ENCODE peak calls at places on chromosomes 16 and 17, in six cellular contexts. One of them, this sample, is unnamed.

GRCh38 chr16:66036162-66036561 is 330.3 kb upstream of the CDH5 start:
- DNase-seq in activated CD4-positive, alpha-beta T cell treated with anti-CD3 and anti-CD28 coated beads for 36 hours: no peak
- DNase-seq in amygdala: no peak
- DNase-seq in choroid plexus epithelial cell: no peak
- DNase-seq in ELR: peak; percentile 23
- DNase-seq in neuronal stem cell: no peak
- DNase-seq in this sample: no peak

GRCh38 chr16:63890072-63890471 is 1231.8 kb downstream of the CDH11 start:
- DNase-seq in choroid plexus epithelial cell: peak; percentile 33
- DNase-seq in neuronal stem cell: no peak
- DNase-seq in activated CD4-positive, alpha-beta T cell treated with anti-CD3 and anti-CD28 coated beads for 36 hours: no peak
- DNase-seq in ELR: no peak
- DNase-seq in amygdala: no peak
- DNase-seq in this sample: no peak

GRCh38 chr16:50193594-50193993 is 40.5 kb downstream of the TENT4B start:
- DNase-seq in neuronal stem cell: no peak
- DNase-seq in activated CD4-positive, alpha-beta T cell treated with anti-CD3 and anti-CD28 coated beads for 36 hours: no peak
- DNase-seq in choroid plexus epithelial cell: no peak
- DNase-seq in amygdala: no peak
- DNase-seq in ELR: peak; percentile 58
- DNase-seq in this sample: no peak

GRCh38 chr16:54447606-54448440 is 161.2 kb upstream of the IRX3 start:
- DNase-seq in choroid plexus epithelial cell: peak; percentile 73
- DNase-seq in amygdala: no peak
- DNase-seq in activated CD4-positive, alpha-beta T cell treated with anti-CD3 and anti-CD28 coated beads for 36 hours: peak; percentile 26
- DNase-seq in ELR: peak; percentile 93
- DNase-seq in neuronal stem cell: no peak
- DNase-seq in this sample: no peak

GRCh38 chr16:716250-716607 is 1.3 kb downstream of the METRN start:
- DNase-seq in activated CD4-positive, alpha-beta T cell treated with anti-CD3 and anti-CD28 coated beads for 36 hours: no peak
- DNase-seq in neuronal stem cell: peak; percentile 84
- DNase-seq in ELR: peak; percentile 35
- DNase-seq in choroid plexus epithelial cell: peak; percentile 68
- DNase-seq in amygdala: peak; percentile 78
- DNase-seq in this sample: peak; percentile 57

GRCh38 chr16:57591870-57592485 is 36.5 kb upstream of the ADGRG1 start:
- DNase-seq in amygdala: no peak
- DNase-seq in neuronal stem cell: no peak
- DNase-seq in choroid plexus epithelial cell: no peak
- DNase-seq in activated CD4-positive, alpha-beta T cell treated with anti-CD3 and anti-CD28 coated beads for 36 hours: no peak
- DNase-seq in ELR: no peak
- DNase-seq in this sample: no peak

GRCh38 chr17:78019367-78019975 is 61.0 kb downstream of the TNRC6C start:
- DNase-seq in amygdala: no peak
- DNase-seq in ELR: peak; percentile 67
- DNase-seq in choroid plexus epithelial cell: peak; percentile 71
- DNase-seq in activated CD4-positive, alpha-beta T cell treated with anti-CD3 and anti-CD28 coated beads for 36 hours: no peak
- DNase-seq in neuronal stem cell: no peak
- DNase-seq in this sample: no peak

GRCh38 chr17:48553190-48553547 is 8.3 kb upstream of the HOXB2 start:
- DNase-seq in activated CD4-positive, alpha-beta T cell treated with anti-CD3 and anti-CD28 coated beads for 36 hours: no peak
- DNase-seq in ELR: no peak
- DNase-seq in neuronal stem cell: no peak
- DNase-seq in amygdala: no peak
- DNase-seq in choroid plexus epithelial cell: no peak
- DNase-seq in this sample: no peak

GRCh38 chr17:66906321-66907278 is 57.9 kb upstream of the CACNG4 start:
- DNase-seq in neuronal stem cell: peak; percentile 48
- DNase-seq in choroid plexus epithelial cell: peak; percentile 89
- DNase-seq in activated CD4-positive, alpha-beta T cell treated with anti-CD3 and anti-CD28 coated beads for 36 hours: peak; percentile 86
- DNase-seq in ELR: peak; percentile 87
- DNase-seq in amygdala: peak; percentile 39
- DNase-seq in this sample: peak; percentile 52

GRCh38 chr17:9938764-9939163 is 33.7 kb upstream of the RCVRN start:
- DNase-seq in activated CD4-positive, alpha-beta T cell treated with anti-CD3 and anti-CD28 coated beads for 36 hours: no peak
- DNase-seq in neuronal stem cell: no peak
- DNase-seq in amygdala: no peak
- DNase-seq in choroid plexus epithelial cell: no peak
- DNase-seq in ELR: no peak
- DNase-seq in this sample: no peak

GRCh38 chr16:12499032-12499735 is 304.5 kb downstream of the CPPED1 start:
- DNase-seq in activated CD4-positive, alpha-beta T cell treated with anti-CD3 and anti-CD28 coated beads for 36 hours: no peak
- DNase-seq in ELR: no peak
- DNase-seq in amygdala: no peak
- DNase-seq in neuronal stem cell: no peak
- DNase-seq in choroid plexus epithelial cell: no peak
- DNase-seq in this sample: no peak

GRCh38 chr17:72419866-72420774 is 299.3 kb downstream of the SOX9 start:
- DNase-seq in activated CD4-positive, alpha-beta T cell treated with anti-CD3 and anti-CD28 coated beads for 36 hours: no peak
- DNase-seq in ELR: peak; percentile 36
- DNase-seq in amygdala: no peak
- DNase-seq in neuronal stem cell: no peak
- DNase-seq in choroid plexus epithelial cell: no peak
- DNase-seq in this sample: no peak

GRCh38 chr17:65772989-65773388 is 211.5 kb upstream of the AXIN2 start:
- DNase-seq in choroid plexus epithelial cell: no peak
- DNase-seq in amygdala: no peak
- DNase-seq in neuronal stem cell: no peak
- DNase-seq in activated CD4-positive, alpha-beta T cell treated with anti-CD3 and anti-CD28 coated beads for 36 hours: no peak
- DNase-seq in ELR: no peak
- DNase-seq in this sample: no peak

GRCh38 chr17:48814504-48814903 is 2.5 kb downstream of the TTLL6 start:
- DNase-seq in ELR: peak; percentile 73
- DNase-seq in choroid plexus epithelial cell: peak; percentile 68
- DNase-seq in amygdala: no peak
- DNase-seq in activated CD4-positive, alpha-beta T cell treated with anti-CD3 and anti-CD28 coated beads for 36 hours: peak; percentile 72
- DNase-seq in neuronal stem cell: peak; percentile 57
- DNase-seq in this sample: peak; percentile 30

GRCh38 chr16:25118851-25119584 is 7.5 kb downstream of the LCMT1 start:
- DNase-seq in neuronal stem cell: no peak
- DNase-seq in choroid plexus epithelial cell: no peak
- DNase-seq in activated CD4-positive, alpha-beta T cell treated with anti-CD3 and anti-CD28 coated beads for 36 hours: no peak
- DNase-seq in ELR: no peak
- DNase-seq in amygdala: no peak
- DNase-seq in this sample: no peak

GRCh38 chr17:4944163-4944553 is 4.1 kb downstream of the RNF167 start:
- DNase-seq in activated CD4-positive, alpha-beta T cell treated with anti-CD3 and anti-CD28 coated beads for 36 hours: peak; percentile 76
- DNase-seq in amygdala: no peak
- DNase-seq in neuronal stem cell: no peak
- DNase-seq in ELR: no peak
- DNase-seq in choroid plexus epithelial cell: no peak
- DNase-seq in this sample: no peak

GRCh38 chr16:19008245-19008644 is 24.5 kb downstream of the TMC7 start:
- DNase-seq in amygdala: no peak
- DNase-seq in neuronal stem cell: no peak
- DNase-seq in ELR: peak; percentile 54
- DNase-seq in choroid plexus epithelial cell: peak; percentile 86
- DNase-seq in activated CD4-positive, alpha-beta T cell treated with anti-CD3 and anti-CD28 coated beads for 36 hours: no peak
- DNase-seq in this sample: no peak

GRCh38 chr16:2515180-2515803 is 1.5 kb downstream of the ATP6V0C start:
- DNase-seq in neuronal stem cell: no peak
- DNase-seq in amygdala: no peak
- DNase-seq in activated CD4-positive, alpha-beta T cell treated with anti-CD3 and anti-CD28 coated beads for 36 hours: no peak
- DNase-seq in ELR: no peak
- DNase-seq in choroid plexus epithelial cell: no peak
- DNase-seq in this sample: no peak

GRCh38 chr17:41647940-41648410 is 23.6 kb upstream of the KRT17 start:
- DNase-seq in neuronal stem cell: peak; percentile 87
- DNase-seq in activated CD4-positive, alpha-beta T cell treated with anti-CD3 and anti-CD28 coated beads for 36 hours: peak; percentile 95
- DNase-seq in ELR: peak; percentile 79
- DNase-seq in amygdala: peak; percentile 62
- DNase-seq in choroid plexus epithelial cell: peak; percentile 67
- DNase-seq in this sample: peak; percentile 95

GRCh38 chr17:75130632-75131277 is 787 bp downstream of the NT5C start:
- DNase-seq in choroid plexus epithelial cell: peak; percentile 75
- DNase-seq in ELR: peak; percentile 85
- DNase-seq in amygdala: no peak
- DNase-seq in neuronal stem cell: no peak
- DNase-seq in activated CD4-positive, alpha-beta T cell treated with anti-CD3 and anti-CD28 coated beads for 36 hours: peak; percentile 71
- DNase-seq in this sample: peak; percentile 42

GRCh38 chr17:8941520-8941919 is 24.0 kb downstream of the PIK3R5 start:
- DNase-seq in neuronal stem cell: no peak
- DNase-seq in activated CD4-positive, alpha-beta T cell treated with anti-CD3 and anti-CD28 coated beads for 36 hours: peak; percentile 84
- DNase-seq in ELR: no peak
- DNase-seq in choroid plexus epithelial cell: no peak
- DNase-seq in amygdala: no peak
- DNase-seq in this sample: no peak

GRCh38 chr16:2364638-2365210 is 24.2 kb upstream of the ABCA3 start:
- DNase-seq in amygdala: no peak
- DNase-seq in activated CD4-positive, alpha-beta T cell treated with anti-CD3 and anti-CD28 coated beads for 36 hours: no peak
- DNase-seq in ELR: no peak
- DNase-seq in neuronal stem cell: no peak
- DNase-seq in choroid plexus epithelial cell: peak; percentile 31
- DNase-seq in this sample: no peak

GRCh38 chr16:74224828-74225227 is 71.8 kb upstream of the PSMD7 start:
- DNase-seq in choroid plexus epithelial cell: peak; percentile 39
- DNase-seq in amygdala: no peak
- DNase-seq in neuronal stem cell: no peak
- DNase-seq in activated CD4-positive, alpha-beta T cell treated with anti-CD3 and anti-CD28 coated beads for 36 hours: no peak
- DNase-seq in ELR: peak; percentile 28
- DNase-seq in this sample: no peak

GRCh38 chr17:31508310-31509094 is 117.0 kb downstream of the RAB11FIP4 start:
- DNase-seq in amygdala: no peak
- DNase-seq in choroid plexus epithelial cell: no peak
- DNase-seq in ELR: peak; percentile 41
- DNase-seq in activated CD4-positive, alpha-beta T cell treated with anti-CD3 and anti-CD28 coated beads for 36 hours: peak; percentile 79
- DNase-seq in neuronal stem cell: no peak
- DNase-seq in this sample: no peak

GRCh38 chr17:46167267-46167666 is 26.0 kb downstream of the KANSL1 start:
- DNase-seq in choroid plexus epithelial cell: no peak
- DNase-seq in ELR: no peak
- DNase-seq in activated CD4-positive, alpha-beta T cell treated with anti-CD3 and anti-CD28 coated beads for 36 hours: no peak
- DNase-seq in neuronal stem cell: no peak
- DNase-seq in amygdala: no peak
- DNase-seq in this sample: no peak